ENCODE peak calls at places on chromosomes 3 and 15, in eight cellular contexts. D is choroid plexus epithelial cell, G is GM23338, Y is nephron progenitor cell, K is heart left ventricle, U is GM06990, O is HCT116, E is tibial artery. C is an unnamed sample.

GRCh38 chr3:132399054-132399929 is 18.0 kb upstream of the DNAJC13 start:
- DNase-seq in D (peak; percentile 82), G (peak; percentile 82), Y (peak; percentile 39), K (no peak), U (no peak), O (peak; percentile 48), E (no peak), C (peak; percentile 84)

GRCh38 chr3:58246148-58247051 is 8.8 kb downstream of the ABHD6 start:
- DNase-seq in D (no peak), G (no peak), Y (no peak), K (no peak), U (no peak), O (no peak), E (no peak), C (no peak)

GRCh38 chr3:29585368-29585767 is 304.5 kb downstream of the RBMS3 start:
- DNase-seq in D (no peak), G (no peak), Y (no peak), K (no peak), U (no peak), O (no peak), E (no peak), C (no peak)

GRCh38 chr3:42183991-42184621 is 81.9 kb downstream of the CCK start:
- DNase-seq in D (peak; percentile 39), G (no peak), Y (no peak), K (no peak), U (no peak), O (no peak), E (no peak), C (peak; percentile 21)

GRCh38 chr15:84956199-84956598 is 25.5 kb upstream of the PDE8A start:
- DNase-seq in D (no peak), G (no peak), Y (no peak), K (no peak), U (no peak), O (no peak), E (no peak), C (no peak)

GRCh38 chr3:50749822-50750221 is 75.1 kb downstream of the DOCK3 start:
- DNase-seq in D (no peak), G (peak; percentile 51), Y (no peak), K (no peak), U (no peak), O (no peak), E (no peak), C (no peak)

GRCh38 chr15:82146990-82147461 is 101.2 kb upstream of the MEX3B start:
- DNase-seq in D (peak; percentile 86), G (no peak), Y (no peak), K (no peak), U (no peak), O (peak; percentile 51), E (no peak), C (peak; percentile 83)

GRCh38 chr3:53154731-53155320 is 6.2 kb upstream of the PRKCD start:
- DNase-seq in D (no peak), G (no peak), Y (no peak), K (no peak), U (no peak), O (no peak), E (no peak), C (no peak)

GRCh38 chr15:90232196-90232595 is 1.5 kb downstream of the CIB1 start:
- DNase-seq in D (no peak), G (no peak), Y (no peak), K (no peak), U (no peak), O (no peak), E (no peak), C (no peak)

GRCh38 chr15:77851696-77852095 is 219.0 kb upstream of the LINGO1 start:
- DNase-seq in D (no peak), G (no peak), Y (no peak), K (no peak), U (no peak), O (no peak), E (no peak), C (no peak)

DNA sequence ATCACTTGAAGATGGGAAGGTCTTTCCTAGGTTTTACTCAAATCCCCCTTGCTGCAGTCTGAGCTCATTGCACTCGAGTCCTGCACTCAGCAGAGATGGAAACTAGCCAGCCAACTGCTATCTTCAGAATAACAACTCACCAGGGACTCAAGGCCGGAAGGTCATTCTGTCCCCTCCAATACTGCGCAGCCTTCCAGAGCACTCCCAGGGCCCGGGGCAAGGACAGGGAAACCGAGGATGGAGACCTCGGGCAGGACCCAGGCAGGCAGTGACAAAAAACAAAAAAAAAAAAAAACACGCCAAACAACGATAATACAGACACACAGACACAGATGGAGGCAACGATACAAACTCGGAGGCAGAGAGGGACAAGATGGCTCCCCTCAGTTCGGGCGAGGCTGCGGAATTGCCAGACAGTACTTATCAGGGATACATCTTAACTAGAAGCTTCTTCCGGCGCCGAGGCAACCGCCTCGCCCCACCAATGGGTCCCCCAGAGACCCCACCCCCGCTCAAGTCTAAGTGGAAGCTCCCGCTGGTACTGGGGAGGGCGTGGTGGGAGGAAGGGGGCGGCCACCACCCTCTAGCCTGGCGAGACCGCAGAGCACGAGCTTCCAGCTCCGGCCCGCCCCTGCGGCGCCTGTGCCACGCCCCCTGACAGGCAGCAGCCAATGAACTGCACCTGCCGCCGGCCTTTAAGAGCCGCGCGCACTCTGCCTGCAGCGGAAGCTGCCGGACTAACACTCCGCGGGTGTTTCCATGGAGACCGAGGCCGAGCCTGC is 7.0 kb upstream of the MAP1A start:
- DNase-seq in D (peak; percentile 100), G (peak; percentile 100), Y (peak; percentile 98), K (peak; percentile 99), U (peak; percentile 99), O (peak; percentile 93), E (peak; percentile 98), C (peak; percentile 97)
- TF ChIP-seq CTCF in D (peak; percentile 64), G (peak; percentile 29), Y (peak; percentile 26), K (peak; percentile 63), U (no peak), O (no peak), E (peak; percentile 23), C (peak; percentile 53)

GRCh38 chr15:99371180-99372103 is 120.2 kb downstream of the LRRC28 start:
- DNase-seq in D (peak; percentile 45), G (peak; percentile 25), Y (no peak), K (no peak), U (peak; percentile 29), O (no peak), E (no peak), C (peak; percentile 82)
- TF ChIP-seq CTCF in D (peak; percentile 24), G (no peak), Y (no peak), K (peak; percentile 14), U (peak; percentile 42), O (peak; percentile 16), E (no peak), C (peak; percentile 5)

DNA sequence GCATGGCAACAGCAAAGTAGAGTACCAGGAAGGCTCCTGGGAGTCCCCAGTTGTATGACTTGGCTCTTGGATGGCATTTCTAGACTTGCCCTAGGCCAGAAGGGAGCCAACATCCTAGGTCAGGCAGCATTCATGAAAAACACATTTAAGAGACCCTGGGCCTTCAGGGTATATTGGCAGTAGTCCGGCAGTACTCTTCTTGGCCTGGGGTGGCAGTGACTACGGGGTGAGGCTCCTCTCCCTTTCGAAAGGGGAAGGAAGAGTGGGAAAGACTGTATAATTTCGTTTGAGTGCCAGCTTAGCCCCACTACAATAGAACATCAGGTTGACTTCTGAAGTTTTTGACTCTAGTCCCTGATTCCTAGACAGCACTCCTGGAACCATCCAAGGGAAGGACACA is 136.4 kb downstream of the ZIC4 start:
- DNase-seq in D (no peak), G (peak; percentile 41), Y (no peak), K (no peak), U (no peak), O (no peak), E (no peak), C (no peak)
- TF ChIP-seq CTCF in D (no peak), G (no peak), Y (no peak), K (no peak), U (no peak), O (no peak), E (no peak), C (no peak)

GRCh38 chr15:52021128-52021671 is 2.2 kb downstream of the MAPK6 start:
- DNase-seq in D (peak; percentile 97), G (peak; percentile 50), Y (peak; percentile 11), K (no peak), U (peak; percentile 61), O (peak; percentile 54), E (peak; percentile 53), C (peak; percentile 95)
- TF ChIP-seq CTCF in D (no peak), G (peak; percentile 28), Y (no peak), K (no peak), U (no peak), O (no peak), E (no peak), C (no peak)

DNA sequence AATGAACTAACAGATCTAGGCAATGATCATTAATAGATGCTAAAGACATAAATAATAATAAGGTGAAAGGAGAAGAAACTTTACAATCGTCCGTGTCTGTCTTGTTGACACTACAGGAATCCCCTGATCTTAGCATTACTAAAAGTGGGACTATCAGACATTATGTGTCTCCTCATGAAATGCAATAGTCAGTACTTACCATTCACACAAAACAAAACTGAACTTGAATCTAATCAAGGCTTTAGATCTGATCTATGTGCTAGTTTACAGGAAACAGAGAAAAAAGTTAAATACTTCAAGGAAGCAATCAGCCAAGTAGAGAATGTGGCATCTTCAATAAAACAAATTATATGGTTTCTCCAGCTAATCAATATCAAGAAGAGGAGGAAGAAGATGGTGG is 73.7 kb downstream of the PIK3CB start:
- DNase-seq in D (no peak), G (no peak), Y (no peak), K (no peak), U (no peak), O (no peak), E (no peak), C (no peak)
- TF ChIP-seq CTCF in D (no peak), G (no peak), Y (no peak), K (no peak), U (no peak), O (no peak), E (no peak), C (no peak)

DNA sequence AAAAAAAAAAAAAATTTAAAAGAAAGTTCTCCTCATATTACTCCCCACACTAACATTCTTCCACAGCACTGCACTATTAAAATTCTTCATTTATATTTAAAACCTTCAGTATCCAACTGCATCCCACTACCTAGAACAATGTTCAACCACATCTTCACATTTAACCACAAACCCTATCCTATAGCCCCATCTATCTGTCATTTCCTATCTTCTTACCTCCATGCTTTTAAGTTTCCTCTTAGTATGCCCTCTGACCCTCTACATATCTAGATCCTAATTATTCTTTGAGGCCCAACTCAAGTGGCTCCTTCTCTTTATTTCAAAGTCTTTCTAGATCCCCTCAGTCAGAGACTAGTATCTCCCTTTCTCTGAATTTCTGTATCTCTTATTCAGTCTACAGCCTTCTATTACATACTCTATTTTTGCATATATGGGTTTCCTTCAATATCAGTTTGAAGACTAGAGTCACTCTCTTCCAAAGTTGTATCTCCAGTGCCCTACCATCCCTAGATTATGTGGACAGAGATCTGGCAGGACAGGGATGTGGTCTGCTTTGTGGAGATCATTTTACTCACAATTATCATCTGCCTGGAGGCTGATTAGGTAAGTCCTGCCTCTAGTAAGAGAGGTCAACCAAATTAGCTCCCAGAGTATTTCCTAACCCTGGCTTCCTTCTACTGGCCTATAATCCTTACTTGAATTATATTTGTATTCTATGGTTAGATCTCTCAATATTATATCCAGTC is 1.4 kb downstream of the CIAO2A start:
- DNase-seq in D (no peak), G (peak; percentile 22), Y (no peak), K (no peak), U (no peak), O (no peak), E (no peak), C (no peak)
- TF ChIP-seq CTCF in D (no peak), G (peak; percentile 38), Y (no peak), K (no peak), U (peak; percentile 18), O (peak; percentile 23), E (no peak), C (no peak)